ENCODE peak calls at places on chromosomes 13 and 19, in eight cellular contexts. One of them, this sample, is unnamed.

GRCh38 chr13:100212904-100213538 is 124.1 kb downstream of the PCCA start:
- DNase-seq in endothelial cell: no peak
- DNase-seq in tibial nerve: no peak
- DNase-seq in K562: no peak
- DNase-seq in AG04450: no peak
- DNase-seq in mesothelial cell of epicardium: no peak
- DNase-seq in coronary artery: no peak
- DNase-seq in ovary: no peak
- DNase-seq in this sample: no peak

GRCh38 chr13:73201601-73202000 is 142.8 kb downstream of the KLF5 start:
- DNase-seq in endothelial cell: no peak
- DNase-seq in tibial nerve: no peak
- DNase-seq in K562: no peak
- DNase-seq in AG04450: no peak
- DNase-seq in mesothelial cell of epicardium: no peak
- DNase-seq in coronary artery: no peak
- DNase-seq in ovary: no peak
- DNase-seq in this sample: no peak

GRCh38 chr19:58317481-58318072 is 9.2 kb upstream of the ZSCAN22 start:
- DNase-seq in endothelial cell: peak
- DNase-seq in tibial nerve: no peak
- DNase-seq in K562: peak
- DNase-seq in AG04450: no peak
- DNase-seq in mesothelial cell of epicardium: no peak
- DNase-seq in coronary artery: no peak
- DNase-seq in ovary: no peak
- DNase-seq in this sample: peak

GRCh38 chr13:40916207-40916998 is 102.7 kb downstream of the ELF1 start:
- DNase-seq in endothelial cell: no peak
- DNase-seq in tibial nerve: no peak
- DNase-seq in K562: no peak
- DNase-seq in AG04450: no peak
- DNase-seq in mesothelial cell of epicardium: no peak
- DNase-seq in coronary artery: no peak
- DNase-seq in ovary: no peak
- DNase-seq in this sample: no peak

GRCh38 chr13:102608944-102609343 is 12.2 kb downstream of the TPP2 start:
- DNase-seq in endothelial cell: no peak
- DNase-seq in tibial nerve: no peak
- DNase-seq in K562: no peak
- DNase-seq in AG04450: no peak
- DNase-seq in mesothelial cell of epicardium: no peak
- DNase-seq in coronary artery: no peak
- DNase-seq in ovary: no peak
- DNase-seq in this sample: no peak

GRCh38 chr13:20136781-20137703 is 23.8 kb downstream of the GJA3 start:
- DNase-seq in endothelial cell: peak
- DNase-seq in tibial nerve: no peak
- DNase-seq in K562: peak
- DNase-seq in AG04450: no peak
- DNase-seq in mesothelial cell of epicardium: peak
- DNase-seq in coronary artery: no peak
- DNase-seq in ovary: no peak
- DNase-seq in this sample: peak

GRCh38 chr13:63490149-63490548 is 2074.5 kb upstream of the PCDH20 start:
- DNase-seq in endothelial cell: no peak
- DNase-seq in tibial nerve: no peak
- DNase-seq in K562: no peak
- DNase-seq in AG04450: no peak
- DNase-seq in mesothelial cell of epicardium: no peak
- DNase-seq in coronary artery: no peak
- DNase-seq in ovary: no peak
- DNase-seq in this sample: no peak

GRCh38 chr19:45527731-45528130 is 20.5 kb downstream of the VASP start:
- DNase-seq in endothelial cell: no peak
- DNase-seq in tibial nerve: no peak
- DNase-seq in K562: peak
- DNase-seq in AG04450: no peak
- DNase-seq in mesothelial cell of epicardium: no peak
- DNase-seq in coronary artery: no peak
- DNase-seq in ovary: no peak
- DNase-seq in this sample: peak

GRCh38 chr13:30654430-30654829 is 36.7 kb downstream of the USPL1 start:
- DNase-seq in endothelial cell: no peak
- DNase-seq in tibial nerve: no peak
- DNase-seq in K562: no peak
- DNase-seq in AG04450: no peak
- DNase-seq in mesothelial cell of epicardium: no peak
- DNase-seq in coronary artery: no peak
- DNase-seq in ovary: no peak
- DNase-seq in this sample: no peak

GRCh38 chr13:101394597-101394996 is 21.7 kb downstream of the NALCN start:
- DNase-seq in endothelial cell: no peak
- DNase-seq in tibial nerve: no peak
- DNase-seq in K562: no peak
- DNase-seq in AG04450: no peak
- DNase-seq in mesothelial cell of epicardium: no peak
- DNase-seq in coronary artery: no peak
- DNase-seq in ovary: no peak
- DNase-seq in this sample: no peak

GRCh38 chr19:5484398-5485285 is 29.4 kb downstream of the ZNRF4 start:
- DNase-seq in endothelial cell: no peak
- DNase-seq in tibial nerve: no peak
- DNase-seq in K562: no peak
- DNase-seq in AG04450: peak
- DNase-seq in mesothelial cell of epicardium: peak
- DNase-seq in coronary artery: no peak
- DNase-seq in ovary: no peak
- DNase-seq in this sample: peak

GRCh38 chr13:37443538-37443937 is 155.0 kb downstream of the POSTN start:
- DNase-seq in endothelial cell: no peak
- DNase-seq in tibial nerve: no peak
- DNase-seq in K562: no peak
- DNase-seq in AG04450: peak
- DNase-seq in mesothelial cell of epicardium: no peak
- DNase-seq in coronary artery: no peak
- DNase-seq in ovary: no peak
- DNase-seq in this sample: no peak

GRCh38 chr19:44498988-44499387 is 1.3 kb downstream of the ZNF180 start:
- DNase-seq in endothelial cell: no peak
- DNase-seq in tibial nerve: no peak
- DNase-seq in K562: no peak
- DNase-seq in AG04450: no peak
- DNase-seq in mesothelial cell of epicardium: no peak
- DNase-seq in coronary artery: no peak
- DNase-seq in ovary: no peak
- DNase-seq in this sample: no peak

GRCh38 chr19:44496711-44497110 is 3.6 kb downstream of the ZNF180 start:
- DNase-seq in endothelial cell: no peak
- DNase-seq in tibial nerve: no peak
- DNase-seq in K562: no peak
- DNase-seq in AG04450: no peak
- DNase-seq in mesothelial cell of epicardium: no peak
- DNase-seq in coronary artery: no peak
- DNase-seq in ovary: no peak
- DNase-seq in this sample: no peak

GRCh38 chr19:44499962-44500949 is at the start of gene ZNF180:
- DNase-seq in endothelial cell: peak
- DNase-seq in tibial nerve: peak
- DNase-seq in K562: peak
- DNase-seq in AG04450: peak
- DNase-seq in mesothelial cell of epicardium: peak
- DNase-seq in coronary artery: peak
- DNase-seq in ovary: peak
- DNase-seq in this sample: peak

GRCh38 chr19:44499559-44499958 is 763 bp downstream of the ZNF180 start:
- DNase-seq in endothelial cell: no peak
- DNase-seq in tibial nerve: no peak
- DNase-seq in K562: no peak
- DNase-seq in AG04450: no peak
- DNase-seq in mesothelial cell of epicardium: no peak
- DNase-seq in coronary artery: no peak
- DNase-seq in ovary: no peak
- DNase-seq in this sample: no peak
- TF ChIP-seq CTCF in endothelial cell: no peak
- TF ChIP-seq CTCF in tibial nerve: no peak
- TF ChIP-seq CTCF in K562: peak
- TF ChIP-seq CTCF in AG04450: no peak
- TF ChIP-seq CTCF in mesothelial cell of epicardium: no peak
- TF ChIP-seq CTCF in coronary artery: no peak
- TF ChIP-seq CTCF in ovary: no peak
- TF ChIP-seq CTCF in this sample: no peak

GRCh38 chr13:47472516-47472915 is 528.6 kb downstream of the SUCLA2 start:
- DNase-seq in endothelial cell: no peak
- DNase-seq in tibial nerve: no peak
- DNase-seq in K562: no peak
- DNase-seq in AG04450: no peak
- DNase-seq in mesothelial cell of epicardium: no peak
- DNase-seq in coronary artery: no peak
- DNase-seq in ovary: no peak
- DNase-seq in this sample: no peak

GRCh38 chr13:47474845-47475244 is 526.2 kb downstream of the SUCLA2 start:
- DNase-seq in endothelial cell: no peak
- DNase-seq in tibial nerve: no peak
- DNase-seq in K562: no peak
- DNase-seq in AG04450: no peak
- DNase-seq in mesothelial cell of epicardium: no peak
- DNase-seq in coronary artery: no peak
- DNase-seq in ovary: no peak
- DNase-seq in this sample: no peak

GRCh38 chr13:47480121-47480520 is 521.0 kb downstream of the SUCLA2 start:
- DNase-seq in endothelial cell: no peak
- DNase-seq in tibial nerve: no peak
- DNase-seq in K562: no peak
- DNase-seq in AG04450: peak
- DNase-seq in mesothelial cell of epicardium: no peak
- DNase-seq in coronary artery: no peak
- DNase-seq in ovary: no peak
- DNase-seq in this sample: no peak

GRCh38 chr13:47478985-47479384 is 522.1 kb downstream of the SUCLA2 start:
- DNase-seq in endothelial cell: no peak
- DNase-seq in tibial nerve: no peak
- DNase-seq in K562: no peak
- DNase-seq in AG04450: no peak
- DNase-seq in mesothelial cell of epicardium: no peak
- DNase-seq in coronary artery: no peak
- DNase-seq in ovary: no peak
- DNase-seq in this sample: no peak

GRCh38 chr13:47474326-47474725 is 526.7 kb downstream of the SUCLA2 start:
- DNase-seq in endothelial cell: no peak
- DNase-seq in tibial nerve: no peak
- DNase-seq in K562: no peak
- DNase-seq in AG04450: no peak
- DNase-seq in mesothelial cell of epicardium: no peak
- DNase-seq in coronary artery: no peak
- DNase-seq in ovary: no peak
- DNase-seq in this sample: no peak
- TF ChIP-seq CTCF in endothelial cell: no peak
- TF ChIP-seq CTCF in tibial nerve: no peak
- TF ChIP-seq CTCF in K562: no peak
- TF ChIP-seq CTCF in AG04450: no peak
- TF ChIP-seq CTCF in mesothelial cell of epicardium: no peak
- TF ChIP-seq CTCF in coronary artery: no peak
- TF ChIP-seq CTCF in ovary: no peak
- TF ChIP-seq CTCF in this sample: no peak

GRCh38 chr13:24746618-24747247 is 17.2 kb upstream of the RNF17 start:
- DNase-seq in endothelial cell: peak
- DNase-seq in tibial nerve: no peak
- DNase-seq in K562: no peak
- DNase-seq in AG04450: no peak
- DNase-seq in mesothelial cell of epicardium: no peak
- DNase-seq in coronary artery: no peak
- DNase-seq in ovary: no peak
- DNase-seq in this sample: peak
- TF ChIP-seq CTCF in endothelial cell: peak
- TF ChIP-seq CTCF in tibial nerve: no peak
- TF ChIP-seq CTCF in K562: no peak
- TF ChIP-seq CTCF in AG04450: no peak
- TF ChIP-seq CTCF in mesothelial cell of epicardium: no peak
- TF ChIP-seq CTCF in coronary artery: no peak
- TF ChIP-seq CTCF in ovary: no peak
- TF ChIP-seq CTCF in this sample: no peak

GRCh38 chr19:1871630-1872029 is 8.3 kb upstream of the KLF16 start:
- DNase-seq in endothelial cell: no peak
- DNase-seq in tibial nerve: no peak
- DNase-seq in K562: no peak
- DNase-seq in AG04450: no peak
- DNase-seq in mesothelial cell of epicardium: no peak
- DNase-seq in coronary artery: no peak
- DNase-seq in ovary: no peak
- DNase-seq in this sample: no peak

GRCh38 chr19:1872807-1873523 is 9.6 kb upstream of the KLF16 start:
- DNase-seq in endothelial cell: no peak
- DNase-seq in tibial nerve: no peak
- DNase-seq in K562: no peak
- DNase-seq in AG04450: no peak
- DNase-seq in mesothelial cell of epicardium: no peak
- DNase-seq in coronary artery: no peak
- DNase-seq in ovary: no peak
- DNase-seq in this sample: no peak

GRCh38 chr19:1874554-1875185 is 10.6 kb downstream of the ABHD17A start:
- DNase-seq in endothelial cell: no peak
- DNase-seq in tibial nerve: no peak
- DNase-seq in K562: no peak
- DNase-seq in AG04450: no peak
- DNase-seq in mesothelial cell of epicardium: no peak
- DNase-seq in coronary artery: no peak
- DNase-seq in ovary: no peak
- DNase-seq in this sample: no peak

GRCh38 chr19:1873524-1874473 is 10.4 kb upstream of the KLF16 start:
- DNase-seq in endothelial cell: no peak
- DNase-seq in tibial nerve: no peak
- DNase-seq in K562: peak
- DNase-seq in AG04450: no peak
- DNase-seq in mesothelial cell of epicardium: no peak
- DNase-seq in coronary artery: no peak
- DNase-seq in ovary: peak
- DNase-seq in this sample: no peak

DNA sequence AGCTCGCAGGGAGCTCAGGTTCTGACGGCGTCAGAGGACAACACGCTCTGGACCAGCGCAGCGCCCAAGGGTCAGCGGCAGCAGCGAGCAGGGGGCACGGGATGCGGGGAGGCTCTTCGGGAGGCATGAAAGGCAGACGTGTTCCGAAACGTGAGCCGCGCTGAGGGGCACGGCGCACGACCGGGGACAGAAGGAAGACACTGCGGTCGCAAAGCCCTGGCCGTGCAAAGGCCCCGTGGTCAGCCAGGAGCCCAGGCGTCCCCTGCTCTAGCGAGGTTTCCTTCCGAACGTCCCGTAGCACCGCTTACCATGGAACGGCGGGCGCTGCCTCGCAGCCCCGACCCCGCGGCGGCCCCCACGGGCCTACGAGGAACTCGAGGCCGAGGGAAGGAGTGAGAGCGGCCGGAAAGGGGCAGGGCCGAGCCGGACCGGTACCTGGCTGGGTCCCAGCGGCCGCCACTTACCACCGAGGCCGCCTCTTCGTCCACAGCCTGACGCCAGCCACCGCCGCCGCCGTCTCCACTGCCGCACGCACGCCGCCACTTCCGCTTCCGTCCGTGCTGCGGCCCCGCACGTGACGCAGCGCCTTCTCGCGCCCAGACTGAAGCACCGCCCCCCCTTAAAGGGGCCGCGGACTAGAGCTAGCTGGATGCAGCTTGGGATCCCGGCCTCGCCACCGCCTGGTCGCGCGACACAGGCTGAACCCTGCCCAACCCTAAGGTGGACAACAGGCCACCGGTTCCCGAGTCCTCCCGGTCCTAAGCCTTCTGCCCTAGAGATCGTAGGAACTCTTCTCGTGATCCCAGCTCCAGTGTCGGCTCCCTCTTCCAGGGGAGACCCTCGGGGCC is 9.4 kb downstream of the ABHD17A start:
- DNase-seq in endothelial cell: peak
- DNase-seq in tibial nerve: peak
- DNase-seq in K562: peak
- DNase-seq in AG04450: peak
- DNase-seq in mesothelial cell of epicardium: peak
- DNase-seq in coronary artery: peak
- DNase-seq in ovary: peak
- DNase-seq in this sample: peak
- TF ChIP-seq CTCF in endothelial cell: no peak
- TF ChIP-seq CTCF in tibial nerve: no peak
- TF ChIP-seq CTCF in K562: no peak
- TF ChIP-seq CTCF in AG04450: no peak
- TF ChIP-seq CTCF in mesothelial cell of epicardium: no peak
- TF ChIP-seq CTCF in coronary artery: no peak
- TF ChIP-seq CTCF in ovary: no peak
- TF ChIP-seq CTCF in this sample: no peak

This sample was measured in Calu3.